ENCODE peak calls at places on chromosome 5, in eight cellular contexts. U is MV-4-11; W is H4; S is LoVo; G is SJSA1; K is myocyte; H is activated naive CD8-positive, alpha-beta T cell treated with anti-CD3 and anti-CD28 coated beads, Interleukin-2, amount 50 U/mL, for 24 hours; D is stimulated activated CD4-positive, alpha-beta T cell treated with anti-CD3 and anti-CD28 coated beads, Interleukin-12 subunit alpha, Interleukin-12 subunit beta, amount 100 ng/mL, for 4 hours. N is an unnamed sample.
A peak's percentile ranks its signal among the peaks of the same experiment; 100 is the strongest.

GRCh38 chr5:76737846-76738245 is 21.9 kb downstream of the F2R start:
- DNase-seq in U (no peak), W (no peak), S (no peak), G (no peak), K (no peak), H (no peak), D (no peak), N (no peak)

GRCh38 chr5:56337715-56338319 is 104.7 kb upstream of the ANKRD55 start:
- DNase-seq in U (no peak), W (no peak), S (no peak), G (no peak), K (no peak), H (no peak), D (no peak), N (no peak)

GRCh38 chr5:139481122-139481533 is 1.4 kb downstream of the STING1 start:
- DNase-seq in U (no peak), W (peak; percentile 9), S (no peak), G (no peak), K (peak; percentile 83), H (no peak), D (peak; percentile 33), N (no peak)

GRCh38 chr5:173268750-173269580 is 34.0 kb upstream of the NKX2-5 start:
- DNase-seq in U (no peak), W (no peak), S (no peak), G (no peak), K (no peak), H (no peak), D (no peak), N (no peak)

GRCh38 chr5:181114844-181115778 is 15.9 kb downstream of the OR2V1 start:
- DNase-seq in U (no peak), W (peak; percentile 39), S (no peak), G (no peak), K (no peak), H (no peak), D (no peak), N (peak; percentile 69)

GRCh38 chr5:149645236-149645635 is 63.9 kb downstream of the ARHGEF37 start:
- DNase-seq in U (peak; percentile 7), W (no peak), S (no peak), G (no peak), K (no peak), H (no peak), D (no peak), N (no peak)

GRCh38 chr5:151751091-151751490 is 7.3 kb downstream of the ATOX1 start:
- DNase-seq in U (peak; percentile 29), W (no peak), S (no peak), G (no peak), K (peak; percentile 22), H (no peak), D (no peak), N (no peak)

GRCh38 chr5:170741801-170742200 is 41.7 kb upstream of the GABRP start:
- DNase-seq in U (no peak), W (no peak), S (no peak), G (no peak), K (no peak), H (no peak), D (no peak), N (no peak)

GRCh38 chr5:93289915-93290314 is 291.1 kb downstream of the NR2F1-AS1 start:
- DNase-seq in U (no peak), W (no peak), S (no peak), G (no peak), K (no peak), H (no peak), D (no peak), N (no peak)

GRCh38 chr5:63205976-63206375 is 627.4 kb downstream of the LRRC70 start:
- DNase-seq in U (no peak), W (no peak), S (no peak), G (no peak), K (no peak), H (no peak), D (no peak), N (no peak)

GRCh38 chr5:160262665-160263064 is 33.4 kb downstream of the FABP6 start:
- DNase-seq in U (peak; percentile 14), W (no peak), S (no peak), G (no peak), K (peak; percentile 21), H (no peak), D (no peak), N (no peak)

GRCh38 chr5:10662661-10663245 is 98.3 kb downstream of the DAP start:
- DNase-seq in U (no peak), W (no peak), S (no peak), G (no peak), K (no peak), H (no peak), D (no peak), N (no peak)

GRCh38 chr5:130652178-130652577 is 512.9 kb downstream of the HINT1 start:
- DNase-seq in U (peak; percentile 11), W (peak; percentile 25), S (no peak), G (peak; percentile 43), K (peak; percentile 34), H (no peak), D (no peak), N (no peak)

GRCh38 chr5:123176938-123177275 is 87.9 kb downstream of the PRDM6 start:
- DNase-seq in U (no peak), W (no peak), S (no peak), G (no peak), K (no peak), H (no peak), D (no peak), N (no peak)

GRCh38 chr5:6743161-6743560 is 29.9 kb downstream of the TENT4A start:
- DNase-seq in U (no peak), W (no peak), S (no peak), G (no peak), K (no peak), H (no peak), D (no peak), N (no peak)

GRCh38 chr5:115543931-115544370 is 624 bp downstream of the FEM1C start:
- DNase-seq in U (peak; percentile 36), W (peak; percentile 49), S (peak; percentile 39), G (peak; percentile 74), K (peak; percentile 68), H (peak; percentile 49), D (peak; percentile 51), N (peak; percentile 71)

GRCh38 chr5:76162335-76162734 is 79.2 kb downstream of the SV2C start:
- DNase-seq in U (no peak), W (no peak), S (no peak), G (no peak), K (no peak), H (no peak), D (no peak), N (no peak)

GRCh38 chr5:78638423-78638822 is 10.1 kb downstream of the LHFPL2 start:
- DNase-seq in U (no peak), W (peak; percentile 92), S (peak; percentile 56), G (peak; percentile 90), K (peak; percentile 91), H (no peak), D (no peak), N (peak; percentile 86)

GRCh38 chr5:87127426-87127825 is 140.3 kb upstream of the RASA1 start:
- DNase-seq in U (peak; percentile 2), W (peak; percentile 17), S (no peak), G (peak; percentile 22), K (no peak), H (no peak), D (no peak), N (no peak)

GRCh38 chr5:657570-657969 is 35.6 kb downstream of the TPPP start:
- DNase-seq in U (peak; percentile 58), W (peak; percentile 75), S (no peak), G (peak; percentile 57), K (peak; percentile 85), H (no peak), D (no peak), N (no peak)

GRCh38 chr5:138454121-138454520 is 11.2 kb upstream of the EGR1 start:
- DNase-seq in U (no peak), W (no peak), S (no peak), G (no peak), K (no peak), H (no peak), D (no peak), N (no peak)

GRCh38 chr5:77180167-77181081 is 30.1 kb upstream of the PDE8B start:
- DNase-seq in U (no peak), W (no peak), S (peak; percentile 39), G (no peak), K (no peak), H (no peak), D (no peak), N (peak; percentile 27)

GRCh38 chr5:45779874-45780671 is 83.9 kb upstream of the HCN1 start:
- DNase-seq in U (no peak), W (no peak), S (no peak), G (no peak), K (no peak), H (no peak), D (no peak), N (no peak)

GRCh38 chr5:149799965-149800516 is 69.9 kb downstream of the PPARGC1B start:
- DNase-seq in U (no peak), W (no peak), S (no peak), G (no peak), K (no peak), H (no peak), D (no peak), N (no peak)

GRCh38 chr5:117077142-117077541 is 502.5 kb upstream of the SEMA6A start:
- DNase-seq in U (peak; percentile 4), W (peak; percentile 28), S (no peak), G (no peak), K (no peak), H (no peak), D (no peak), N (no peak)

GRCh38 chr5:137148128-137148527 is 351.0 kb downstream of the SPOCK1 start:
- DNase-seq in U (no peak), W (no peak), S (no peak), G (no peak), K (peak; percentile 49), H (no peak), D (no peak), N (no peak)

GRCh38 chr5:92613546-92613945 is 967.5 kb downstream of the NR2F1-AS1 start:
- DNase-seq in U (no peak), W (no peak), S (no peak), G (no peak), K (peak; percentile 17), H (no peak), D (no peak), N (no peak)

GRCh38 chr5:67770431-67771025 is 445.0 kb upstream of the PIK3R1 start:
- DNase-seq in U (peak; percentile 96), W (peak; percentile 15), S (peak; percentile 69), G (no peak), K (no peak), H (no peak), D (no peak), N (peak; percentile 23)

GRCh38 chr5:923473-923873 is 30.8 kb downstream of the TRIP13 start:
- DNase-seq in U (peak; percentile 79), W (peak; percentile 79), S (peak; percentile 83), G (peak; percentile 80), K (peak; percentile 76), H (peak; percentile 83), D (peak; percentile 69), N (peak; percentile 91)

GRCh38 chr5:128574041-128574440 is 36.0 kb upstream of the FBN2 start:
- DNase-seq in U (no peak), W (no peak), S (no peak), G (no peak), K (no peak), H (no peak), D (no peak), N (no peak)

GRCh38 chr5:96338624-96339023 is 94.4 kb downstream of the PCSK1 start:
- DNase-seq in U (no peak), W (no peak), S (peak; percentile 25), G (no peak), K (peak; percentile 34), H (no peak), D (no peak), N (no peak)

GRCh38 chr5:65121880-65122436 is 353.2 kb downstream of the CWC27 start:
- DNase-seq in U (peak; percentile 51), W (no peak), S (no peak), G (no peak), K (peak; percentile 84), H (no peak), D (no peak), N (no peak)

GRCh38 chr5:102451082-102451481 is 47.7 kb downstream of the SLCO6A1 start:
- DNase-seq in U (no peak), W (no peak), S (no peak), G (no peak), K (no peak), H (no peak), D (no peak), N (peak; percentile 1)

GRCh38 chr5:108720416-108720815 is 27.3 kb upstream of the FER start:
- DNase-seq in U (peak; percentile 53), W (no peak), S (no peak), G (no peak), K (no peak), H (no peak), D (no peak), N (no peak)